ENCODE peak calls at places on chromosomes 4 and X, in seven cellular contexts. G is lower lobe of right lung, P is upper lobe of left lung, I is right atrium auricular region, O is left ventricle myocardium inferior, E is breast epithelium, T is suprapubic skin. M is an unnamed sample.

GRCh38 chrX:130575831-130576404 is 174.1 kb downstream of the RBMX2 start:
- DNase-seq in I (no peak), T (no peak), P (no peak), E (no peak), O (peak; percentile 15), G (peak; percentile 41), M (peak; percentile 38)

GRCh38 chr4:138938371-138938699 is 77.2 kb upstream of the NOCT start:
- DNase-seq in T (no peak), G (no peak), O (no peak), E (no peak), I (no peak), P (no peak), M (no peak)

GRCh38 chr4:23991444-23991843 is 101.6 kb upstream of the PPARGC1A start:
- DNase-seq in I (no peak), E (no peak), T (no peak), P (no peak), O (no peak), G (no peak), M (no peak)

GRCh38 chr4:136505020-136505419 is 1027.3 kb downstream of the PCDH18 start:
- DNase-seq in T (no peak), I (no peak), E (no peak), P (no peak), G (no peak), O (no peak), M (no peak)

GRCh38 chr4:17762705-17763104 is 18.7 kb downstream of the FAM184B start:
- DNase-seq in P (no peak), I (no peak), E (no peak), T (no peak), G (no peak), O (no peak), M (no peak)

GRCh38 chr4:108991929-108992328 is 229.1 kb upstream of the ETNPPL start:
- DNase-seq in T (no peak), I (no peak), O (no peak), P (no peak), E (no peak), G (no peak), M (no peak)

GRCh38 chr4:52641853-52642563 is 17.1 kb downstream of the USP46 start:
- DNase-seq in I (no peak), E (no peak), O (no peak), G (no peak), P (no peak), T (no peak), M (no peak)

GRCh38 chr4:174669278-174669677 is 147.0 kb upstream of the HPGD start:
- DNase-seq in O (no peak), I (no peak), T (no peak), G (no peak), P (no peak), E (no peak), M (no peak)

GRCh38 chr4:42302348-42302747 is 94.9 kb upstream of the SHISA3 start:
- DNase-seq in P (no peak), T (no peak), E (no peak), G (no peak), O (no peak), I (no peak), M (peak; percentile 29)

DNA sequence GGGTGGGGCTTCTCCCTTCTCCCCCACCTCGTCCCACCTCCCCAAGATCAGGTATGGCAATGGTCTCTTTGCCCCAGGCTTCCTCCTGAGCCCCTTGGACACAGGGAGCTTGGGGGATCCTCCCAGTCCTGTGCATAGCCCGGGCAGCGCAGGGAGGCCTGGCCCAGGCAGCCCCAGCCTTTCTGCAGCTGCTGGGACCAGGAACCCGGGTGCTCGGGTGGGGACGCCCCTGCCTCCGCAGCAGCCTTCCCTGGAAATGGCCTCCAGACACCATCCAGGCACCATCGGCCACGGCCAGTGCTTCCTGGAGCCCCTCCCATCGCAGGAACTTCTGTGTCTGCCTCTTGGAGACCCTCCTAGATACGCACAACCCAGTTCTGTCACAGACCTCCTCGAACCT is 5.9 kb upstream of the MXD4 start:
- DNase-seq in G (no peak), O (no peak), I (no peak), T (no peak), P (peak; percentile 59), E (no peak), M (no peak)
- TF ChIP-seq CTCF in G (no peak), O (no peak), I (no peak), T (no peak), P (no peak), E (no peak), M (no peak)

GRCh38 chr4:5568931-5569330 is 139.4 kb downstream of the EVC2 start:
- DNase-seq in O (no peak), T (no peak), I (no peak), P (no peak), G (no peak), E (no peak), M (no peak)

GRCh38 chr4:5566991-5567390 is 141.4 kb downstream of the EVC2 start:
- DNase-seq in G (no peak), T (no peak), O (no peak), E (no peak), I (no peak), P (no peak), M (no peak)

GRCh38 chr4:5566526-5566925 is 141.8 kb downstream of the EVC2 start:
- DNase-seq in O (no peak), G (no peak), T (no peak), I (no peak), E (no peak), P (no peak), M (no peak)

GRCh38 chr4:5569451-5569850 is 138.9 kb downstream of the EVC2 start:
- DNase-seq in O (no peak), P (no peak), E (no peak), G (no peak), T (no peak), I (no peak), M (no peak)

GRCh38 chr4:5568336-5568735 is 140.0 kb downstream of the EVC2 start:
- DNase-seq in O (no peak), P (peak; percentile 69), I (no peak), G (no peak), E (no peak), T (no peak), M (no peak)
- H3K4me1 ChIP-seq in O (no peaks in the 10 kb centered on the region), P (no peaks in the 10 kb centered on the region), I (no peaks in the 10 kb centered on the region), G (no peaks in the 10 kb centered on the region), E (no peaks in the 10 kb centered on the region), T (no peaks in the 10 kb centered on the region), M (no peaks in the 10 kb centered on the region)

GRCh38 chr4:142845293-142846070 is 619 bp downstream of the INPP4B start:
- DNase-seq in E (no peak), P (peak; percentile 86), G (peak; percentile 47), O (peak; percentile 24), T (no peak), I (no peak), M (peak; percentile 27)

GRCh38 chr4:142844782-142845181 is 1.3 kb downstream of the INPP4B start:
- DNase-seq in G (no peak), P (no peak), T (no peak), I (no peak), O (no peak), E (no peak), M (no peak)

GRCh38 chr4:142846105-142846728 is at the start of gene INPP4B:
- DNase-seq in E (no peak), P (peak; percentile 88), T (no peak), G (peak; percentile 48), O (peak; percentile 53), I (no peak), M (peak; percentile 34)

GRCh38 chr4:142846729-142847606 is 867 bp upstream of the INPP4B start:
- DNase-seq in I (no peak), O (peak; percentile 30), T (no peak), P (peak; percentile 82), G (no peak), E (peak; percentile 32), M (peak; percentile 58)

GRCh38 chr4:142850478-142850877 is 4.4 kb upstream of the INPP4B start:
- DNase-seq in O (no peak), G (no peak), P (no peak), I (no peak), E (no peak), T (no peak), M (no peak)
- TF ChIP-seq CTCF in O (no peak), G (no peak), P (no peak), I (no peak), E (no peak), T (no peak), M (no peak)

GRCh38 chr4:98603683-98604573 is 54.5 kb downstream of the TSPAN5 start:
- DNase-seq in T (no peak), O (no peak), E (no peak), G (no peak), I (no peak), P (no peak), M (no peak)
- H3K4me1 ChIP-seq in T (no peaks in the 10 kb centered on the region), O (no peaks in the 10 kb centered on the region), E (no peaks in the 10 kb centered on the region), G (no peaks in the 10 kb centered on the region), I (no peaks in the 10 kb centered on the region), P (no peaks in the 10 kb centered on the region), M (no peaks in the 10 kb centered on the region)

GRCh38 chr4:78923459-78924312 is 15.6 kb downstream of the PAQR3 start:
- DNase-seq in O (no peak), P (no peak), T (no peak), E (no peak), I (no peak), G (no peak), M (no peak)
- TF ChIP-seq CTCF in O (peak; percentile 32), P (no peak), T (no peak), E (no peak), I (peak; percentile 24), G (no peak), M (no peak)

GRCh38 chr4:25842229-25842840 is 20.5 kb downstream of the SEL1L3 start:
- DNase-seq in I (no peak), O (no peak), E (no peak), P (no peak), G (no peak), T (no peak), M (no peak)
- H3K4me1 ChIP-seq in I (no peaks in the 10 kb centered on the region), O (peaks cover 17% of the 10 kb centered on the region), E (no peaks in the 10 kb centered on the region), P (peaks cover 18% of the 10 kb centered on the region), G (peaks cover 31% of the 10 kb centered on the region), T (no peaks in the 10 kb centered on the region), M (peaks cover 38% of the 10 kb centered on the region)

DNA sequence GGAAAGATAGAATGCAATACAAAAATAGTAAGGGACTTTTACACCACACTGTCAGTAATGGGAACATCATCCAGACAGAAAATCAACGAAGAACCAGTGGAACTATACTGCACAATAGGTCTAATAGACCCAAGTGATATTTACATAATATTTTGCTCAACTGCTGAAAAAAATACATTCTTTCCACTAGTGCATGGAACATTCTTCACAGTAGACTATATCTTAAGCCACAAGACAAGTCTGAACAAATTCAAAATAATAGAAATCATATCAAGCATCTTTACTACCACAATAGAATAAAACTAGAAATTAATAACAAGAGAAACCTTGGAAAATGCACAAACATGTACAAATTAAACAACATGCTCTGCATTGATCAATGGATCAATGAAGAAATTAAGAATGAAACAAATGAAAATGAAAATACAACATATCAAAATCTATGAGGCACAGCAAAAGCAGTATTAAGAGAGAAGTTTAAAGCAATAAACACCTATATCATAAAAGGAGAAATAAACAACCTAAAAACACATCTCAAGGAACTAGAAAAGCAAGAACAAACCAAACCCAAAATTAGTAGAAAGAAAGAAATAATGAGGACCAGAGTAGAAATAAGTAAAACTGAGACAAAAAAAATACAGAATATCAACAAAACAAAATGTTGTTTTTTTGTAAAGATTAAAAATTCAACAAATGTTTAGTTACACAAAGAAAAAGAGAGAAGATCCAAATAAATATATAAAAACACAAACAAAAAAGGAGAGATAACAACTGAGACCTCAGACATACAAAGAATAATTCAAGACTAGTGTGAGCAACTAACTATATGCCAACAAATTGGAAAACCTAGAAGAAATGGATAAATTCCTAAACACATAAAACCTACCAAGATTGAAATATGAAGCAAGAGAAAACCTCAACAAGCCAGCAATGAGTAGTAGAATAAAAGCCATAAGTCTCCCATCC is 51.5 kb upstream of the ANTXR2 start:
- DNase-seq in T (no peak), G (no peak), O (no peak), E (no peak), P (no peak), I (no peak), M (no peak)
- TF ChIP-seq CTCF in T (no peak), G (no peak), O (no peak), E (no peak), P (no peak), I (no peak), M (no peak)

GRCh38 chrX:110050386-110050785 is 47.5 kb downstream of the TMEM164 start:
- DNase-seq in G (no peak), P (no peak), O (no peak), T (no peak), I (no peak), E (no peak), M (no peak)
- H3K4me1 ChIP-seq in G (no peaks in the 10 kb centered on the region), P (no peaks in the 10 kb centered on the region), O (peaks cover 8% of the 10 kb centered on the region), T (peaks cover 2% of the 10 kb centered on the region), I (no peaks in the 10 kb centered on the region), E (no peaks in the 10 kb centered on the region), M (no peaks in the 10 kb centered on the region)